ENCODE peak calls at places on chromosomes 6 and 20, in seven cellular contexts. E is lower leg skin, H is fibroblast of pulmonary artery, T is nephron progenitor cell, P is sigmoid colon, Z is GM06990, W is H1. F is an unnamed sample.

GRCh38 chr6:129497591-129498555 is 212.1 kb downstream of the ARHGAP18 start:
- DNase-seq in P (no peak), Z (no peak), T (no peak), W (no peak), E (no peak), H (no peak), F (no peak)

GRCh38 chr20:45322952-45323383 is 14.9 kb upstream of the MATN4 start:
- DNase-seq in W (no peak), Z (no peak), P (peak), T (no peak), E (peak), H (peak), F (peak)

GRCh38 chr6:107847844-107848802 is 24.0 kb upstream of the SCML4 start:
- DNase-seq in H (peak), Z (peak), P (peak), E (peak), W (peak), T (peak), F (peak)

GRCh38 chr20:50321797-50322480 is 131.3 kb downstream of the CEBPB start:
- DNase-seq in Z (no peak), H (peak), P (peak), T (no peak), W (no peak), E (peak), F (no peak)

GRCh38 chr6:43076093-43076927 is at the start of gene PTK7:
- DNase-seq in E (no peak), W (peak), T (peak), P (no peak), Z (no peak), H (peak), F (no peak)

GRCh38 chr6:127855542-127856159 is 45.2 kb downstream of the THEMIS start:
- DNase-seq in T (no peak), H (peak), W (no peak), P (no peak), Z (no peak), E (no peak), F (no peak)

GRCh38 chr6:75201901-75202672 is 3.8 kb downstream of the COL12A1 start:
- DNase-seq in P (peak), H (peak), T (peak), Z (peak), W (peak), E (no peak), F (no peak)

GRCh38 chr20:39044501-39044900 is 82.4 kb downstream of the DHX35 start:
- DNase-seq in H (no peak), E (no peak), P (no peak), W (no peak), T (no peak), Z (no peak), F (no peak)

GRCh38 chr6:73722318-73723060 is 26.5 kb downstream of the CD109 start:
- DNase-seq in W (no peak), Z (no peak), E (no peak), P (no peak), H (peak), T (no peak), F (peak)

GRCh38 chr6:108578595-108579038 is 17.9 kb downstream of the FOXO3 start:
- DNase-seq in W (no peak), P (no peak), T (no peak), H (peak), E (no peak), Z (no peak), F (no peak)

GRCh38 chr6:166999145-166999844 is at the start of gene CEP43:
- DNase-seq in Z (peak), E (peak), H (peak), T (peak), W (peak), P (peak), F (peak)

GRCh38 chr20:52824494-52825216 is 147.5 kb upstream of the TSHZ2 start:
- DNase-seq in T (no peak), Z (no peak), E (no peak), P (no peak), W (no peak), H (no peak), F (no peak)

GRCh38 chr6:108114861-108115597 is 40.5 kb upstream of the OSTM1 start:
- DNase-seq in P (peak), T (peak), E (no peak), Z (peak), W (peak), H (peak), F (no peak)

GRCh38 chr6:44662461-44663121 is 275.1 kb downstream of the CDC5L start:
- DNase-seq in P (no peak), E (no peak), Z (no peak), T (no peak), H (peak), W (peak), F (no peak)

GRCh38 chr6:125224236-125224861 is 70.8 kb downstream of the TPD52L1 start:
- DNase-seq in Z (no peak), T (no peak), P (no peak), E (no peak), H (no peak), W (no peak), F (no peak)

GRCh38 chr6:140987364-140988135 is 1145.2 kb upstream of the GJE1 start:
- DNase-seq in E (no peak), P (no peak), Z (no peak), T (no peak), H (no peak), W (no peak), F (no peak)

GRCh38 chr6:38400101-38400500 is 239.6 kb downstream of the BTBD9 start:
- DNase-seq in Z (no peak), T (no peak), H (no peak), E (no peak), W (no peak), P (no peak), F (no peak)

GRCh38 chr6:23456396-23456795 is 669.6 kb upstream of the NRSN1 start:
- DNase-seq in H (no peak), E (no peak), W (no peak), T (no peak), Z (no peak), P (no peak), F (no peak)

GRCh38 chr6:79981647-79982046 is 22.8 kb upstream of the TTK start:
- DNase-seq in P (no peak), H (no peak), E (no peak), Z (no peak), W (no peak), T (no peak), F (no peak)

GRCh38 chr6:4936681-4937041 is 67.2 kb downstream of the RPP40 start:
- DNase-seq in H (peak), Z (no peak), P (no peak), T (no peak), E (no peak), W (no peak), F (no peak)

GRCh38 chr6:46290435-46290834 is 119.7 kb upstream of the ENPP5 start:
- DNase-seq in T (no peak), H (peak), W (no peak), E (no peak), P (no peak), Z (no peak), F (no peak)

GRCh38 chr20:58546756-58547526 is 31.7 kb upstream of the APCDD1L start:
- DNase-seq in E (no peak), W (peak), Z (no peak), H (no peak), T (no peak), P (no peak), F (no peak)

GRCh38 chr20:39081255-39081654 is 119.1 kb downstream of the DHX35 start:
- DNase-seq in Z (no peak), P (peak), H (peak), T (peak), W (peak), E (peak), F (no peak)

GRCh38 chr6:105753184-105754097 is 332.7 kb upstream of the PRDM1 start:
- DNase-seq in T (no peak), H (no peak), Z (no peak), E (peak), P (no peak), W (no peak), F (no peak)

GRCh38 chr6:106223300-106223930 is 102.1 kb downstream of the ATG5 start:
- DNase-seq in E (peak), W (no peak), Z (peak), H (peak), P (no peak), T (peak), F (peak)

DNA sequence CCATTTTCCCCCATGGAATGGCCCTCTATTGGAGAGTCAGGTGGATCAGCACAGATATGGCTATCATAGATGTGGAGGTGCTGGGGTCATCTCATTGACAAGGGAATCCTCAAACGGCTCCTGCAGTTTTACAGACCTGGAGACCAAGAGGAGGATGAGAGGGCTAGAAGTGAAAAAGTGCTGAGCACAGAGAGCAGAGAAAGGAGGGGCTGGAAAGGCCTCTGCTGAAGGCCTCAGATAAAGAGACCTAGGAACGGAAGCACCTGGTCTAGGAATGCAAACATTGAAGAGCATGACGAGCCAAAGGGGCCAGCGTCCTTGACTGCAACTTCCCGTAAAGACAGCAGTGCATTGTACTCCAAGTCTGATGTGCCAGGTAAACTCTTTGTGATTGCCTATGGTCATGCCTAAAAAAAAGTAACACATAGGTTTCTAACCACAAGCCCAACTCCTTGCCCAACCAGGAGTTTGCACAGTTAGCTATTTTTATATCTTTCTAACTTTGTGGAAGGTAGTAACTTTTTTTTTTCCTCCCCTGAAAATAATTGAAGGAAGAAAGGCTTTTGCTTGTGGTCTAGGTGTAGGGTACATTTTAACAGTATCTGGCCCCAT is 15.2 kb downstream of the RSPH4A start:
- DNase-seq in T (no peak), W (no peak), H (peak), Z (no peak), E (no peak), P (no peak), F (no peak)
- TF ChIP-seq CTCF in T (no peak), W (no peak), H (no peak), Z (no peak), E (no peak), P (no peak), F (no peak)

GRCh38 chr6:28606424-28607391 is 81.0 kb downstream of the GPX5 start:
- DNase-seq in T (peak), H (peak), P (no peak), W (peak), Z (peak), E (no peak), F (no peak)
- TF ChIP-seq CTCF in T (peak), H (peak), P (no peak), W (peak), Z (peak), E (no peak), F (no peak)

DNA sequence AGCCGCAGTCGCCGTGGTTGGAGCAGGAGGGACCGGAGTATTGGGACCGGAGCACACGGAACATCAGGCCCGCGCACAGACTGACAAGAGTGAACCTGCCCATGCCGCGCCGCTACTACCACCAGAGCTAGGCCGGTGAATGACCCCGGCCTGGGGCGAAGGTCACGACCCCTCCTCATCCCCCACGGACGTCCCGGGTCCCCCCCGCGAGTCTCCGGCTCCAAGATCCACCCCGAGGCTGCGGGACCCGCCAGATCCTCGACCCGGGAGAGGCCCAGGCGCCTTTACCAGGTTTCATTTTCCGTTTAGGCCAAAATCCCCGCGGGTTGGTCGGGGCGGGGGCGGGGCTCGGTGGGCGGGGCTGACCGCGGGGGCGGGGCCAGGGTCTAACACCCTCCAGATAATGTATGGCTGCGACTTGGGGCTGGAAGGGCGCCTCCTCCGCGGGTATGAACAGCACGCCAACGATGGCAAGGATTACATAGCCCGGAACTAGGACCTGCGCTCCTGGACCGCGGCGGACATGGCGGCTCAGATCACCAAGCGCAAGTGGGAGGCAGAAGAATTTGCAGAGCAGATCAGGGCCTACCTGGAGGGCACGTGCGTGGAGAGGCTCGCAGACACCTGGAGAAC is 15.4 kb upstream of the HLA-A start:
- DNase-seq in W (peak), P (peak), E (no peak), H (peak), T (no peak), Z (peak), F (peak)
- TF ChIP-seq CTCF in W (no peak), P (no peak), E (no peak), H (no peak), T (no peak), Z (no peak), F (no peak)

GRCh38 chr6:10314163-10314955 is 100.5 kb downstream of the TFAP2A start:
- DNase-seq in W (no peak), H (no peak), E (no peak), P (no peak), Z (no peak), T (no peak), F (no peak)
- TF ChIP-seq CTCF in W (no peak), H (no peak), E (no peak), P (no peak), Z (no peak), T (no peak), F (no peak)

F was measured in CD14-positive monocyte.